ENCODE peak calls at places on chromosomes 5 and 9, in four cellular contexts. Z is HepG2, H is K562, Y is GM12878. Q is an unnamed sample.

GRCh38 chr5:156475831-156476551 is 149.0 kb downstream of the SGCD start:
- DNase-seq in Y (no peak), Z (no peak), H (no peak), Q (peak; percentile 31)

GRCh38 chr5:86679529-86679928 is 61.8 kb downstream of the COX7C start:
- DNase-seq in Y (no peak), Z (peak; percentile 45), H (peak; percentile 41), Q (peak; percentile 22)

GRCh38 chr5:166257656-166258055 is 2033.8 kb upstream of the WWC1 start:
- DNase-seq in Z (no peak), H (no peak), Y (no peak), Q (no peak)

GRCh38 chr5:15936505-15937245 is 242.9 kb downstream of the MARCHF11 start:
- DNase-seq in Z (no peak), H (no peak), Y (no peak), Q (no peak)

GRCh38 chr9:126935630-126936029 is 21.0 kb downstream of the RALGPS1 start:
- DNase-seq in Z (no peak), Y (no peak), H (no peak), Q (no peak)

GRCh38 chr5:146219243-146219642 is 15.8 kb downstream of the RBM27 start:
- DNase-seq in Y (no peak), H (no peak), Z (no peak), Q (no peak)

GRCh38 chr5:146722361-146722779 is 156.2 kb downstream of the PPP2R2B start:
- DNase-seq in Y (no peak), H (no peak), Z (no peak), Q (no peak)

GRCh38 chr5:54795284-54795683 is 190.1 kb downstream of the ESM1 start:
- DNase-seq in Z (no peak), Y (no peak), H (no peak), Q (no peak)

GRCh38 chr5:45376463-45376862 is 319.7 kb downstream of the HCN1 start:
- DNase-seq in H (no peak), Y (no peak), Z (no peak), Q (no peak)

GRCh38 chr9:114735732-114736131 is 53.7 kb upstream of the TEX48 start:
- DNase-seq in Z (no peak), Y (no peak), H (no peak), Q (no peak)

GRCh38 chr5:9644630-9645029 is 14.5 kb upstream of the TAS2R1 start:
- DNase-seq in H (no peak), Y (no peak), Z (no peak), Q (no peak)

GRCh38 chr9:77735515-77735914 is 87.4 kb upstream of the GNA14 start:
- DNase-seq in Y (no peak), Z (no peak), H (no peak), Q (no peak)

GRCh38 chr5:4541334-4541733 is 598.8 kb upstream of the ADAMTS16 start:
- DNase-seq in Y (no peak), Z (no peak), H (no peak), Q (no peak)

GRCh38 chr5:142215915-142216681 is 107.5 kb downstream of the NDFIP1 start:
- DNase-seq in Z (peak; percentile 54), H (no peak), Y (no peak), Q (peak; percentile 65)

GRCh38 chr9:114288233-114289051 is 34.5 kb upstream of the ORM1 start:
- DNase-seq in Y (no peak), H (no peak), Z (no peak), Q (peak; percentile 56)

GRCh38 chr9:90861380-90861779 is 59.8 kb downstream of the SYK start:
- DNase-seq in Y (no peak), Z (no peak), H (no peak), Q (no peak)

GRCh38 chr5:158880514-158881001 is 219.2 kb downstream of the EBF1 start:
- DNase-seq in Z (no peak), Y (no peak), H (no peak), Q (no peak)

GRCh38 chr9:86978986-86979385 is 31.7 kb upstream of the GAS1 start:
- DNase-seq in Y (no peak), H (no peak), Z (no peak), Q (no peak)

GRCh38 chr5:57692582-57693487 is 210.2 kb upstream of the ACTBL2 start:
- DNase-seq in H (peak; percentile 71), Z (peak; percentile 92), Y (no peak), Q (peak; percentile 93)

GRCh38 chr9:123343428-123344272 is 12.3 kb upstream of the CRB2 start:
- DNase-seq in Y (no peak), Z (no peak), H (peak; percentile 75), Q (no peak)

GRCh38 chr9:113677569-113677968 is 198.5 kb upstream of the ZNF618 start:
- DNase-seq in H (no peak), Z (no peak), Y (no peak), Q (no peak)

GRCh38 chr5:168342985-168343384 is 51.5 kb downstream of the WWC1 start:
- DNase-seq in Z (no peak), H (no peak), Y (no peak), Q (no peak)

GRCh38 chr5:10401499-10401898 is 40.2 kb upstream of the ROPN1L start:
- DNase-seq in Y (peak; percentile 33), H (no peak), Z (no peak), Q (no peak)

GRCh38 chr9:91889161-91889560 is 60.9 kb downstream of the ROR2 start:
- DNase-seq in Y (no peak), H (no peak), Z (no peak), Q (no peak)

GRCh38 chr5:63055421-63055820 is 476.8 kb downstream of the LRRC70 start:
- DNase-seq in Y (no peak), Z (no peak), H (no peak), Q (no peak)

GRCh38 chr5:170445936-170446335 is 56.8 kb upstream of the KCNMB1 start:
- DNase-seq in H (no peak), Y (no peak), Z (no peak), Q (no peak)

GRCh38 chr5:138149530-138149929 is 10.3 kb upstream of the NME5 start:
- DNase-seq in H (no peak), Y (no peak), Z (no peak), Q (peak; percentile 17)

GRCh38 chr9:98707158-98708102 is 1.3 kb downstream of the GABBR2 start:
- DNase-seq in H (peak; percentile 70), Z (peak; percentile 17), Y (no peak), Q (peak; percentile 69)

GRCh38 chr9:136438548-136438908 is 1.1 kb downstream of the INPP5E start:
- DNase-seq in Y (no peak), Z (no peak), H (no peak), Q (no peak)

GRCh38 chr9:136711751-136712689 is at the start of gene DIPK1B:
- DNase-seq in Z (no peak), H (peak; percentile 90), Y (no peak), Q (no peak)

GRCh38 chr5:157267766-157268480 is 2.0 kb downstream of the CYFIP2 start:
- DNase-seq in H (no peak), Y (no peak), Z (no peak), Q (no peak)

GRCh38 chr9:89405832-89406231 is 87.5 kb downstream of the SECISBP2 start:
- DNase-seq in Y (no peak), H (no peak), Z (no peak), Q (no peak)

GRCh38 chr5:71582945-71583584 is 4.1 kb upstream of the MCCC2 start:
- DNase-seq in Y (no peak), H (no peak), Z (no peak), Q (no peak)
- TF ChIP-seq CEBPB in Y (no peak), H (no peak), Z (no peak), Q (no peak)

GRCh38 chr5:76175821-76176403 is 92.7 kb downstream of the SV2C start:
- DNase-seq in Z (no peak), H (peak; percentile 87), Y (peak; percentile 64), Q (no peak)

GRCh38 chr5:76180817-76181805 is 97.9 kb downstream of the SV2C start:
- DNase-seq in Y (peak; percentile 62), H (peak; percentile 70), Z (no peak), Q (peak; percentile 29)

GRCh38 chr5:76175051-76175666 is 92.0 kb downstream of the SV2C start:
- DNase-seq in H (peak; percentile 72), Z (peak; percentile 48), Y (peak; percentile 32), Q (peak; percentile 59)

GRCh38 chr5:76177974-76178373 is 94.8 kb downstream of the SV2C start:
- DNase-seq in Y (no peak), H (no peak), Z (no peak), Q (no peak)

DNA sequence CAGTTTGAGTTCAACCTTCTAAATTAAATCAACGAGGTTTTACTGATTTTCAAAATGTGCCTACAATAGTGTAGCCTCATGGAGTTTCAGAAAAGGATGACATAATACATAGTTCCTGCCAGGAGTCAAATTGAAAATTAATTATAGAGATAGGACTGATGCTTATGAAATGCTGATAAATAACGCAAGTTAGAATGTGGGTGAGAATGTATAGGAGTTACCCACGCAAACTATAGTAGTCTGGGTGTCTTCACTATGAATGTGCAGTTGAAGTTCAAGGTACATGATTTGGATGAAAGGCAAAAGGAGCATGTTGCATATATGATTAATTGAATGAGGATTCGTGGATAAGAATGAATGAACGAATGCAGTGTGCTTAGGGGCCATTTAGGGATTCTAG is 95.7 kb downstream of the SV2C start:
- DNase-seq in Z (no peak), H (no peak), Y (no peak), Q (no peak)
- TF ChIP-seq CHD4 in Z (no peak), H (no peak), Y (no peak), Q (no peak)

DNA sequence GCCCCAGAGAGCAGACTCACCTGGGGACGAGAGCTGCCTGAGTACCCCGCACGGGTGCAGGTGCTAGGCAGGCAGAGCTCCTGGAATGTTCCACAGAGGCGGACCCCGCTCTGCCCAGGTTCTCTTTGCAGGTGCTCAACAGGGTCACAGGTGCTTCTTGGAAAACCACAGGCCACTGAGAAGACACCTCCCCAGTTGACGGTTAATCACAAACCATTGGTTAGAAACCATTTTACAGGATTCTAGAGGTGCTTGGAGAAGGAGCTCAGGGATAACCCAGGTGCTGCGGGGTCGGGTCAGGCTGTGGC is 17.3 kb upstream of the SLC6A19 start:
- DNase-seq in Y (no peak), Z (no peak), H (no peak), Q (no peak)
- TF ChIP-seq CEBPB in Y (no peak), Z (no peak), H (no peak), Q (no peak)

DNA sequence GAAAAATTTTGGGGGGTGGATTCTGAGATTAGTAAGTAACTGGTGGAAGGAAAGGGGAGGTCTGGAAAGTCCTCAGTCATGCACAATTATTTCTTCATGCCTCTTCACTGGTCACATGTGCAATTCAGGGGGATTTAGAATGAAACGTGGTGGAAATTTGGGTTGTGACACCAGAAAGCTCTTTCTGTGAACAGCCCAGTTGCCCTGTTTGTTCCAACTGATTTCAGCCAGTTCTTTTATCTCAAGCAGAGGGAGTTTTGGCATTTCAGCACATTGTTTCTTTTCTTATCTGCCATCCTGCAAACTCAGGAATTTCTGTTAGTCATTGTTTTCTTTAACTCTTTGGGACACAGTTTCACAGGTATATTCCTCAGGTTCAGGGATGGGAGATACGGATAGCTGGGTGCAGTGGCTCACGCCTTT is 5.1 kb upstream of the B4GALT1 start:
- DNase-seq in Y (no peak), H (no peak), Z (peak; percentile 79), Q (no peak)
- TF ChIP-seq CHD4 in Y (no peak), H (no peak), Z (no peak), Q (no peak)

DNA sequence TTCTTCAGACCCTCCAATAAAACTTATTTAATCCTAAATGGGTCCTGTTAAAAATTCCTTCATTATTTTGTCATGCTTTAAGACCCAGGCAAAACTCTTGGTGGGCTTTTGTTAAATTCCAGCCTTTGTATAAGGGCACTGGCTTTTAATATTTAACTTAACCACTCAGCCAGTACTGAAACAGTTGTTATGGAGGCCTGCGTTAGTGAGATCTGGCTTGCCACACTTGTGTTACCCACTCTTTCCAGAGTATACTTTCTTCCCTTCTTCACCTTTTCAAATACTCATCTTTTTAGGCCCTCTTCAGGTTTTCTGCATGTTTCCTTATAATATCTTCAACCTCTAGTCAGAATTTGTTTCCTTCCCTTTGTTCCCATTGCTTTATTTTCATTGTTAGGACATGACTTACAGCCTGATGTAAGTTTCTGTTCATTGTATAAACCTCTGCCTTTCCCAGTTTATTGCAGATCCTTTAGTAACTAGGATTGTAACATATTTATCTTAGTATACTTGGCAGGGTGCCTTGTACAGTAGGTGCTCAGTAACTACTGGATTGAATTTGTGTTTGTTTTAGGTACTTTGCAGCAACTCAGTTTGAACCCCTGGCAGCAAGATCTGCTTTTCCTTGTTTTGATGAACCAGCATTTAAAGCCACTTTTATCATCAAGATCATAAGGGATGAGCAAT is 48.8 kb downstream of the LNPEP start:
- DNase-seq in H (no peak), Y (no peak), Z (no peak), Q (no peak)
- TF ChIP-seq CEBPB in H (no peak), Y (no peak), Z (no peak), Q (no peak)

Q was measured in A549.